ENCODE peak calls at places on chromosomes 5 and 9, in five cellular contexts. One of them, this sample, is unnamed.

GRCh38 chr5:133890776-133891280 is 77.6 kb downstream of the C5orf15 start:
- DNase-seq in BJ: no peak
- DNase-seq in activated effector memory CD4-positive, alpha-beta T cell treated with Interleukin-2 at 50 U/mL for 16 hours: no peak
- DNase-seq in left lung: no peak
- DNase-seq in T1000: no peak
- DNase-seq in this sample: no peak

GRCh38 chr5:141356950-141357349 is 2.1 kb downstream of the PCDHGA4 start:
- DNase-seq in BJ: no peak
- DNase-seq in activated effector memory CD4-positive, alpha-beta T cell treated with Interleukin-2 at 50 U/mL for 16 hours: no peak
- DNase-seq in left lung: no peak
- DNase-seq in T1000: no peak
- DNase-seq in this sample: no peak

GRCh38 chr9:137445930-137446431 is 4.8 kb upstream of the ENTPD8 start:
- DNase-seq in BJ: no peak
- DNase-seq in activated effector memory CD4-positive, alpha-beta T cell treated with Interleukin-2 at 50 U/mL for 16 hours: no peak
- DNase-seq in left lung: peak
- DNase-seq in T1000: no peak
- DNase-seq in this sample: no peak

GRCh38 chr5:140240987-140241706 is 61.8 kb downstream of the PFDN1 start:
- DNase-seq in BJ: peak
- DNase-seq in activated effector memory CD4-positive, alpha-beta T cell treated with Interleukin-2 at 50 U/mL for 16 hours: no peak
- DNase-seq in left lung: no peak
- DNase-seq in T1000: peak
- DNase-seq in this sample: peak

GRCh38 chr5:108415726-108416125 is 33.8 kb upstream of the FBXL17 start:
- DNase-seq in BJ: no peak
- DNase-seq in activated effector memory CD4-positive, alpha-beta T cell treated with Interleukin-2 at 50 U/mL for 16 hours: no peak
- DNase-seq in left lung: no peak
- DNase-seq in T1000: no peak
- DNase-seq in this sample: no peak

GRCh38 chr9:98289811-98290210 is 34.4 kb upstream of the TBC1D2 start:
- DNase-seq in BJ: no peak
- DNase-seq in activated effector memory CD4-positive, alpha-beta T cell treated with Interleukin-2 at 50 U/mL for 16 hours: no peak
- DNase-seq in left lung: no peak
- DNase-seq in T1000: no peak
- DNase-seq in this sample: no peak

GRCh38 chr9:76516350-76516749 is 57.4 kb downstream of the GCNT1 start:
- DNase-seq in BJ: no peak
- DNase-seq in activated effector memory CD4-positive, alpha-beta T cell treated with Interleukin-2 at 50 U/mL for 16 hours: no peak
- DNase-seq in left lung: no peak
- DNase-seq in T1000: no peak
- DNase-seq in this sample: peak

GRCh38 chr5:139443766-139444473 is 4.6 kb upstream of the DNAJC18 start:
- DNase-seq in BJ: peak
- DNase-seq in activated effector memory CD4-positive, alpha-beta T cell treated with Interleukin-2 at 50 U/mL for 16 hours: no peak
- DNase-seq in left lung: no peak
- DNase-seq in T1000: no peak
- DNase-seq in this sample: no peak

GRCh38 chr5:8897316-8897715 is 648.6 kb downstream of the SEMA5A start:
- DNase-seq in BJ: no peak
- DNase-seq in activated effector memory CD4-positive, alpha-beta T cell treated with Interleukin-2 at 50 U/mL for 16 hours: no peak
- DNase-seq in left lung: no peak
- DNase-seq in T1000: no peak
- DNase-seq in this sample: no peak

GRCh38 chr5:72243706-72244105 is 76.3 kb downstream of the MRPS27 start:
- DNase-seq in BJ: no peak
- DNase-seq in activated effector memory CD4-positive, alpha-beta T cell treated with Interleukin-2 at 50 U/mL for 16 hours: no peak
- DNase-seq in left lung: no peak
- DNase-seq in T1000: no peak
- DNase-seq in this sample: no peak

GRCh38 chr5:142324377-142324870 is 397 bp downstream of the SPRY4 start:
- DNase-seq in BJ: no peak
- DNase-seq in activated effector memory CD4-positive, alpha-beta T cell treated with Interleukin-2 at 50 U/mL for 16 hours: no peak
- DNase-seq in left lung: peak
- DNase-seq in T1000: no peak
- DNase-seq in this sample: no peak

GRCh38 chr5:132962429-132962928 is 955 bp downstream of the AFF4 start:
- DNase-seq in BJ: no peak
- DNase-seq in activated effector memory CD4-positive, alpha-beta T cell treated with Interleukin-2 at 50 U/mL for 16 hours: no peak
- DNase-seq in left lung: no peak
- DNase-seq in T1000: peak
- DNase-seq in this sample: peak

GRCh38 chr9:93651521-93651950 is 75.2 kb downstream of the PHF2 start:
- DNase-seq in BJ: no peak
- DNase-seq in activated effector memory CD4-positive, alpha-beta T cell treated with Interleukin-2 at 50 U/mL for 16 hours: no peak
- DNase-seq in left lung: no peak
- DNase-seq in T1000: no peak
- DNase-seq in this sample: no peak

GRCh38 chr9:77910216-77910615 is 121.4 kb downstream of the GNAQ start:
- DNase-seq in BJ: no peak
- DNase-seq in activated effector memory CD4-positive, alpha-beta T cell treated with Interleukin-2 at 50 U/mL for 16 hours: no peak
- DNase-seq in left lung: no peak
- DNase-seq in T1000: no peak
- DNase-seq in this sample: no peak

GRCh38 chr5:103340717-103341397 is 82.3 kb downstream of the MACIR start:
- DNase-seq in BJ: no peak
- DNase-seq in activated effector memory CD4-positive, alpha-beta T cell treated with Interleukin-2 at 50 U/mL for 16 hours: no peak
- DNase-seq in left lung: no peak
- DNase-seq in T1000: no peak
- DNase-seq in this sample: peak

GRCh38 chr5:10831416-10831815 is 70.4 kb upstream of the DAP start:
- DNase-seq in BJ: peak
- DNase-seq in activated effector memory CD4-positive, alpha-beta T cell treated with Interleukin-2 at 50 U/mL for 16 hours: no peak
- DNase-seq in left lung: no peak
- DNase-seq in T1000: no peak
- DNase-seq in this sample: no peak

GRCh38 chr5:97525780-97526179 is 342.7 kb upstream of the RIOK2 start:
- DNase-seq in BJ: no peak
- DNase-seq in activated effector memory CD4-positive, alpha-beta T cell treated with Interleukin-2 at 50 U/mL for 16 hours: no peak
- DNase-seq in left lung: no peak
- DNase-seq in T1000: no peak
- DNase-seq in this sample: no peak

GRCh38 chr5:157505496-157505895 is 45.5 kb downstream of the NIPAL4 start:
- DNase-seq in BJ: no peak
- DNase-seq in activated effector memory CD4-positive, alpha-beta T cell treated with Interleukin-2 at 50 U/mL for 16 hours: no peak
- DNase-seq in left lung: no peak
- DNase-seq in T1000: no peak
- DNase-seq in this sample: no peak

GRCh38 chr5:57041570-57041969 is 89.6 kb upstream of the MIER3 start:
- DNase-seq in BJ: no peak
- DNase-seq in activated effector memory CD4-positive, alpha-beta T cell treated with Interleukin-2 at 50 U/mL for 16 hours: no peak
- DNase-seq in left lung: no peak
- DNase-seq in T1000: no peak
- DNase-seq in this sample: no peak

GRCh38 chr5:117295941-117296340 is 721.3 kb upstream of the SEMA6A start:
- DNase-seq in BJ: no peak
- DNase-seq in activated effector memory CD4-positive, alpha-beta T cell treated with Interleukin-2 at 50 U/mL for 16 hours: no peak
- DNase-seq in left lung: no peak
- DNase-seq in T1000: no peak
- DNase-seq in this sample: no peak

GRCh38 chr5:95895771-95896170 is 65.9 kb downstream of the ELL2 start:
- DNase-seq in BJ: no peak
- DNase-seq in activated effector memory CD4-positive, alpha-beta T cell treated with Interleukin-2 at 50 U/mL for 16 hours: no peak
- DNase-seq in left lung: no peak
- DNase-seq in T1000: no peak
- DNase-seq in this sample: no peak

GRCh38 chr9:86407022-86407421 is 52.8 kb upstream of the TUT7 start:
- DNase-seq in BJ: no peak
- DNase-seq in activated effector memory CD4-positive, alpha-beta T cell treated with Interleukin-2 at 50 U/mL for 16 hours: no peak
- DNase-seq in left lung: no peak
- DNase-seq in T1000: no peak
- DNase-seq in this sample: no peak

GRCh38 chr9:127162046-127162445 is 39.6 kb upstream of the ANGPTL2 start:
- DNase-seq in BJ: no peak
- DNase-seq in activated effector memory CD4-positive, alpha-beta T cell treated with Interleukin-2 at 50 U/mL for 16 hours: no peak
- DNase-seq in left lung: no peak
- DNase-seq in T1000: no peak
- DNase-seq in this sample: no peak